ENCODE peak calls at places on chromosomes 7 and 10, in four cellular contexts. Y, C, S and E are unnamed samples.

GRCh38 chr10:132706701-132707100 is 79.2 kb downstream of the NKX6-2 start:
- DNase-seq in Y (no peak), C (no peak), S (no peak), E (peak; percentile 17)

GRCh38 chr7:157490465-157490912 is 153.7 kb downstream of the DNAJB6 start:
- DNase-seq in Y (no peak), C (peak; percentile 19), S (no peak), E (no peak)

GRCh38 chr7:30079880-30080279 is 51.7 kb downstream of the PLEKHA8 start:
- DNase-seq in Y (no peak), C (no peak), S (no peak), E (no peak)

GRCh38 chr10:17872191-17873091 is 63.3 kb downstream of the MRC1 start:
- DNase-seq in Y (no peak), C (peak; percentile 21), S (peak; percentile 49), E (no peak)

GRCh38 chr7:16594061-16594460 is 51.5 kb downstream of the ANKMY2 start:
- DNase-seq in Y (no peak), C (peak; percentile 70), S (no peak), E (no peak)

GRCh38 chr7:78039791-78040776 is 241.5 kb downstream of the PHTF2 start:
- DNase-seq in Y (peak; percentile 95), C (no peak), S (peak; percentile 70), E (peak; percentile 81)

GRCh38 chr7:73978681-73979563 is 49.1 kb upstream of the ELN start:
- DNase-seq in Y (peak; percentile 81), C (no peak), S (peak; percentile 71), E (peak; percentile 84)

GRCh38 chr10:28111712-28112111 is 112.8 kb upstream of the ODAD2 start:
- DNase-seq in Y (no peak), C (peak; percentile 83), S (no peak), E (no peak)

GRCh38 chr10:34655286-34656170 is 159.6 kb downstream of the PARD3 start:
- DNase-seq in Y (peak; percentile 74), C (peak; percentile 75), S (peak; percentile 91), E (no peak)

GRCh38 chr10:89100680-89101079 is 106.4 kb downstream of the CH25H start:
- DNase-seq in Y (no peak), C (peak; percentile 90), S (no peak), E (no peak)

GRCh38 chr10:70711911-70712310 is 39.6 kb downstream of the ADAMTS14 start:
- DNase-seq in Y (no peak), C (no peak), S (no peak), E (no peak)

GRCh38 chr10:133474833-133475734 is 21.3 kb downstream of the SCART1 start:
- DNase-seq in Y (no peak), C (no peak), S (no peak), E (no peak)

GRCh38 chr10:3668961-3669330 is 116.1 kb downstream of the KLF6 start:
- DNase-seq in Y (no peak), C (no peak), S (no peak), E (no peak)

GRCh38 chr7:129779602-129780256 is 168.2 kb downstream of the NRF1 start:
- DNase-seq in Y (peak; percentile 90), C (no peak), S (no peak), E (no peak)

GRCh38 chr10:43436291-43437140 is at the start of gene ZNF487:
- DNase-seq in Y (peak; percentile 94), C (peak; percentile 79), S (peak; percentile 96), E (peak; percentile 95)

GRCh38 chr10:130362308-130362761 is 226.1 kb downstream of the GLRX3 start:
- DNase-seq in Y (no peak), C (no peak), S (no peak), E (no peak)

GRCh38 chr7:32496052-32496813 is 944 bp downstream of the AVL9 start:
- DNase-seq in Y (no peak), C (no peak), S (no peak), E (no peak)

GRCh38 chr10:132550366-132551092 is 12.9 kb downstream of the INPP5A start:
- DNase-seq in Y (no peak), C (no peak), S (no peak), E (peak; percentile 24)

GRCh38 chr7:102431617-102432298 is 1.6 kb upstream of the ORAI2 start:
- DNase-seq in Y (no peak), C (no peak), S (peak; percentile 70), E (peak; percentile 41)

GRCh38 chr7:16171928-16172327 is 249.4 kb downstream of the CRPPA start:
- DNase-seq in Y (no peak), C (peak; percentile 7), S (no peak), E (no peak)

GRCh38 chr10:63474488-63474887 is 8.7 kb upstream of the JMJD1C start:
- DNase-seq in Y (no peak), C (no peak), S (no peak), E (no peak)

GRCh38 chr10:15609291-15609690 is 110.4 kb downstream of the ITGA8 start:
- DNase-seq in Y (no peak), C (no peak), S (no peak), E (no peak)

GRCh38 chr10:12403119-12403518 is 53.8 kb downstream of the CAMK1D start:
- DNase-seq in Y (no peak), C (no peak), S (no peak), E (no peak)

GRCh38 chr10:120975072-120975910 is 124.1 kb downstream of the WDR11 start:
- DNase-seq in Y (no peak), C (no peak), S (no peak), E (no peak)

GRCh38 chr10:31374146-31374696 is 55.2 kb downstream of the ZEB1 start:
- DNase-seq in Y (no peak), C (peak; percentile 59), S (no peak), E (no peak)

GRCh38 chr10:10233256-10233655 is 784.4 kb upstream of the CELF2 start:
- DNase-seq in Y (no peak), C (no peak), S (no peak), E (no peak)
- H3K56ac ChIP-seq in Y (no peak overlapping the region), C (no peak overlapping the region), S (no peak overlapping the region), E (no peak overlapping the region)

DNA sequence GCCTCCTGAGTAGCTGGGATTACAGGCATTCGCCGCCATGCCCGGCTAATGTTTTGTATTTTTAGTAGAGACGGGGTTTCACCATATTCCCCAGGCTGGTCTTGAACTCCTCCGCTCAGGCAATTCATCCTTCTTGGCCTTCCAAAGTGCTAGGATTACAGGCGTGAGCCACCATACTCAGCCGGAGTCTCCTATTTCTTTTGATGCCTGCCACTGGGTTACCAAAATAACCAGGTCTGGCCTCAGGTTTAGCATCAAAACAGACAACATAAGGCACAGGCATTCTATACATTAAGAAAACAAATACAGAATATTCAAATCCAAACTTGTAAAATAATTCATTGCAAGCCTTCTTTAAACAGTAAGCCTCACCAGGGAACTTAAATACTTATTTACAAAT is 289.8 kb upstream of the IMMP2L start:
- DNase-seq in Y (no peak), C (no peak), S (no peak), E (no peak)
- H4K5ac ChIP-seq in Y (no peak overlapping the region), C (no peak overlapping the region), S (no peak overlapping the region), E (no peak overlapping the region)

DNA sequence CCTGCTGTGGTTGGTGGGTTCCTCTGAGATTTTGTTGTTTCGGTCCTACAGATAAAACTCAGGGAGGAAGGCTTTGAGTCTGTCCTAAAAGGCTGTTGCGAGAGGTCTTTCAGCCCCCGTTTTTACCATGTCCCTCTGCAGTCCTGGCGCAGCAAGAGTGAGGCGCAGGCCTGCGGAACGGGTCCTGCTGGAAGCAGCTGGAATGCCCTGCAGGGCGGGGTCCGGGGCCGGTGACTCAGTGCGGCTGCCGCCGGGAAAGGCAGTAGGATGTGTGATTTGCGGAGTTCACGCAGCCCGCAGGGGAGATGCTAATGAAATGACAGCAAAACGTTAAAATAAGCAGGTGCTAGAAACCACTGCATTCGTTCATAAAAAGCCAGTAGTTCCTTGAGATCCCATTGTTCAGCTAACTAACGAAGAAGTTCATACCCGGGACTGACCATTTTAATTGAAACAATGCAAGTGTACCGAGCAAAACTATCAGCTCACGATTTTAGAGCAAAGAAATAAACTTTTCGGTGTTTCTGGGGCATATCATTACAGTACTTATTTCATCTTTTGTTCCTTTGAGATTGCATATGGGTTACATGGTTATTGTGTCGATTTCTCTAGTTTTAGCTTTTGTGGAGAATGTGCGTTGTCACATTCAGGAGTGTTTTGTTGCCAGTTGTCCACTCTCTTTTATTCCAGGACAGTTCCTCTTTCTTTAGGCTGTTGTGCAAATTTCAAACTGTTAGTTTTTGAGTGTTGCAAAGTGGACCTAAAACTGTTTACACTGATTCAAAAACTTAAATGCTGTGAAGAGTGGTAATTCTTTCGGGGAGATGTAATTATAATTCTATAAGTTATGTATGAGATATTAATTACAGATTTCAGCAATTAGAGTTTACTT is 783 bp downstream of the ANLN start:
- DNase-seq in Y (peak; percentile 88), C (peak; percentile 87), S (peak; percentile 95), E (peak; percentile 92)
- H2BK15ac ChIP-seq in Y (no peak overlapping the region), C (peak overlapping the region; percentile 49), S (no peak overlapping the region), E (no peak overlapping the region)

GRCh38 chr7:44530990-44531389 is 10.1 kb downstream of the NPC1L1 start:
- DNase-seq in Y (no peak), C (no peak), S (no peak), E (no peak)
- H3K56ac ChIP-seq in Y (no peak overlapping the region), C (no peak overlapping the region), S (no peak overlapping the region), E (no peak overlapping the region)

GRCh38 chr10:100784126-100784525 is 38.7 kb downstream of the PAX2 start:
- DNase-seq in Y (no peak), C (no peak), S (no peak), E (no peak)

GRCh38 chr10:100790761-100791208 is 45.4 kb downstream of the PAX2 start:
- DNase-seq in Y (no peak), C (no peak), S (no peak), E (no peak)

GRCh38 chr10:100791254-100792058 is 46.1 kb downstream of the PAX2 start:
- DNase-seq in Y (no peak), C (no peak), S (no peak), E (no peak)

GRCh38 chr10:100786591-100786990 is 41.2 kb downstream of the PAX2 start:
- DNase-seq in Y (no peak), C (no peak), S (no peak), E (no peak)

GRCh38 chr10:100788027-100788900 is 42.9 kb downstream of the PAX2 start:
- DNase-seq in Y (no peak), C (no peak), S (peak; percentile 83), E (peak; percentile 62)
- H4K5ac ChIP-seq in Y (no peak overlapping the region), C (no peak overlapping the region), S (no peak overlapping the region), E (no peak overlapping the region)

GRCh38 chr7:2446676-2447075 is 29.5 kb downstream of the GRIFIN start:
- DNase-seq in Y (no peak), C (no peak), S (no peak), E (no peak)
- H2BK15ac ChIP-seq in Y (no peak overlapping the region), C (no peak overlapping the region), S (no peak overlapping the region), E (no peak overlapping the region)

DNA sequence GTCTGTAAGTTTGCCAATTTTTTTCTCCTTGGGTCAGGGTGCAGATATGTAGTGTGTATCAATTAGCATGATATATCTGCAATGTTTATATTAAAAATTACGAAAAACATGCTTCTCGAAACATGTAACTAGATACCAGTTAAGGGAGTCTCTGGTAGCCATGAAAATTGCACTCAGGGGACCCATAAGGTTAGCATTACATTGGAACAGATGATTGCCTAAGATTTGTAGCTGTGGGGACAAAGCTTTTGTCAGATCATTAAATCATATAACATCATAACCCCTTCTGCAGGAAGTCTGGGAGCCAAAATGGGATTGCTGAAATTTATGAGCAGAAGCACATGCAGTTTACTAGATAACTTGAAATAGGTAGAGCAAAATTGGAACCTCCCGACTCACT is 235.0 kb upstream of the IGFBP3 start:
- DNase-seq in Y (no peak), C (no peak), S (no peak), E (no peak)
- H3K56ac ChIP-seq in Y (no peak overlapping the region), C (no peak overlapping the region), S (no peak overlapping the region), E (no peak overlapping the region)